ENCODE peak calls at places on chromosomes 13 and 19, in ten cellular contexts. X is stomach; P is breast epithelium; A is CD8-positive, alpha-beta T cell; R is mesothelial cell of epicardium; E is A549; F is hepatocyte; N is suprapubic skin; K is mammary epithelial cell; H is choroid plexus epithelial cell. L is an unnamed sample.

GRCh38 chr19:2321565-2322283 is 6.7 kb downstream of the LSM7 start:
- DNase-seq in X (no peak), A (no peak), R (no peak), N (no peak), P (no peak), H (no peak), K (no peak), E (no peak), F (no peak), L (no peak)

GRCh38 chr13:31437975-31438374 is 238.2 kb downstream of the B3GLCT start:
- DNase-seq in H (no peak), A (no peak), E (no peak), R (no peak), P (no peak), N (no peak), X (no peak), F (no peak), K (peak; percentile 9), L (no peak)

GRCh38 chr13:83752141-83752540 is 130.1 kb downstream of the SLITRK1 start:
- DNase-seq in K (peak; percentile 25), E (peak; percentile 11), N (no peak), R (no peak), P (no peak), X (no peak), A (no peak), F (no peak), H (peak; percentile 80), L (no peak)

GRCh38 chr19:49161987-49162386 is 4.4 kb downstream of the TRPM4 start:
- DNase-seq in P (no peak), R (no peak), X (no peak), F (no peak), K (peak; percentile 23), H (peak; percentile 36), A (no peak), E (no peak), N (no peak), L (no peak)

GRCh38 chr19:42508892-42509444 is 19.3 kb downstream of the CEACAM1 start:
- DNase-seq in N (no peak), P (no peak), R (no peak), A (no peak), X (no peak), F (no peak), E (no peak), H (no peak), K (no peak), L (no peak)

GRCh38 chr19:6667114-6667627 is 2.8 kb downstream of the TNFSF14 start:
- DNase-seq in P (no peak), K (no peak), R (no peak), F (no peak), N (no peak), H (no peak), A (peak; percentile 15), X (no peak), E (no peak), L (no peak)

GRCh38 chr13:42394361-42395065 is 122.6 kb downstream of the AKAP11 start:
- DNase-seq in K (no peak), X (no peak), F (no peak), N (no peak), P (no peak), H (no peak), A (no peak), R (no peak), E (no peak), L (no peak)

GRCh38 chr13:41065098-41065497 is 3.8 kb downstream of the WBP4 start:
- DNase-seq in H (peak; percentile 91), P (no peak), N (no peak), R (no peak), K (no peak), A (no peak), E (no peak), X (no peak), F (peak; percentile 22), L (no peak)

GRCh38 chr13:61954092-61954491 is 538.4 kb upstream of the PCDH20 start:
- DNase-seq in R (no peak), X (no peak), A (no peak), E (peak; percentile 20), N (no peak), K (no peak), H (peak; percentile 40), P (no peak), F (peak; percentile 19), L (no peak)

DNA sequence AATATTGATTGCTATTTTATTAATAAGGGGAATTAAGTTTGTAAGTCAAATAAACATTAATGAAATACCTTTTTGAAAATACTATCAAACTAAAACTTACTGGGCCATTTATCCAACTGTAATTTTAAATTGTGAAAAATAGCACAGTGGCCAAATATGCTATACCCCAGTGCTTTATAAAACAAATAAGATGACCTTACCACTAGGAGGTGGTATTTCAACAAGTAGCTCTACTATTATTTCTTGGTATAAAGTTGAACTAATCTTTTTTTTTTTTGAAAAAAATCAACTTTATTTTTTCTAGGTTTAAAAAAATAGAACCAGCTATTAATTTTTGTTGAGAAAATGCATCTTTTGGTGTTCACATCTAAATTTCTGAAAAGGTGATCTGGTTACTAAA is 14.7 kb downstream of the LACC1 start:
- DNase-seq in F (no peak), X (no peak), E (no peak), P (no peak), R (no peak), H (peak; percentile 44), K (no peak), N (no peak), A (no peak), L (no peak)
- TF ChIP-seq CTCF in F (peak; percentile 24), X (no peak), E (peak; percentile 20), P (no peak), R (no peak), H (peak; percentile 42), K (peak; percentile 31), N (no peak), A (peak; percentile 35), L (no peak)

GRCh38 chr19:21269813-21270212 is 59.4 kb downstream of the ZNF708 start:
- DNase-seq in X (no peak), H (no peak), F (no peak), K (no peak), A (no peak), N (no peak), E (peak; percentile 8), R (no peak), P (no peak), L (no peak)

GRCh38 chr19:21264891-21265290 is 64.3 kb downstream of the ZNF708 start:
- DNase-seq in F (no peak), R (no peak), N (no peak), E (no peak), X (no peak), K (no peak), H (no peak), P (no peak), A (no peak), L (no peak)

GRCh38 chr19:21260164-21260847 is 68.9 kb downstream of the ZNF708 start:
- DNase-seq in P (no peak), N (no peak), X (no peak), F (no peak), A (no peak), E (no peak), K (no peak), H (no peak), R (no peak), L (no peak)

GRCh38 chr19:21264416-21264815 is 64.8 kb downstream of the ZNF708 start:
- DNase-seq in H (no peak), A (no peak), N (no peak), X (no peak), K (no peak), F (no peak), R (no peak), E (no peak), P (no peak), L (no peak)
- TF ChIP-seq CTCF in H (no peak), A (no peak), N (no peak), X (no peak), K (no peak), F (no peak), R (no peak), E (no peak), P (no peak), L (no peak)

GRCh38 chr13:37680137-37680536 is 81.6 kb upstream of the POSTN start:
- DNase-seq in K (no peak), H (no peak), P (no peak), A (no peak), N (no peak), E (no peak), F (no peak), R (no peak), X (no peak), L (no peak)

GRCh38 chr13:37686501-37686900 is 87.9 kb upstream of the POSTN start:
- DNase-seq in H (no peak), E (no peak), X (no peak), P (no peak), R (no peak), K (no peak), F (no peak), N (no peak), A (no peak), L (no peak)

GRCh38 chr13:37682496-37682895 is 83.9 kb upstream of the POSTN start:
- DNase-seq in P (no peak), F (no peak), H (no peak), K (no peak), N (no peak), A (no peak), R (no peak), X (no peak), E (no peak), L (no peak)

GRCh38 chr13:37681295-37682032 is 82.9 kb upstream of the POSTN start:
- DNase-seq in A (no peak), E (no peak), P (no peak), H (peak; percentile 96), R (no peak), F (no peak), X (no peak), N (no peak), K (no peak), L (no peak)

GRCh38 chr13:37685206-37685605 is 86.6 kb upstream of the POSTN start:
- DNase-seq in H (no peak), E (no peak), R (no peak), A (no peak), X (no peak), N (no peak), K (no peak), P (no peak), F (no peak), L (no peak)
- TF ChIP-seq CTCF in H (no peak), E (no peak), R (no peak), A (no peak), X (no peak), N (no peak), K (no peak), P (no peak), F (no peak), L (no peak)

GRCh38 chr13:39302855-39303254 is 264.6 kb downstream of the NHLRC3 start:
- DNase-seq in K (no peak), F (no peak), N (no peak), E (no peak), R (no peak), X (no peak), A (no peak), H (no peak), P (no peak), L (no peak)

GRCh38 chr13:39310961-39311360 is 272.7 kb downstream of the NHLRC3 start:
- DNase-seq in H (no peak), R (no peak), A (no peak), P (no peak), X (no peak), N (no peak), K (no peak), F (no peak), E (no peak), L (no peak)

GRCh38 chr13:39311619-39312018 is 273.4 kb downstream of the NHLRC3 start:
- DNase-seq in H (peak; percentile 28), N (no peak), A (no peak), P (no peak), F (no peak), K (no peak), E (no peak), R (no peak), X (no peak), L (no peak)

GRCh38 chr13:39306639-39307589 is 268.7 kb downstream of the NHLRC3 start:
- DNase-seq in E (no peak), N (no peak), F (no peak), P (no peak), R (no peak), H (no peak), X (no peak), K (no peak), A (no peak), L (peak; percentile 59)
- TF ChIP-seq CTCF in E (no peak), N (no peak), F (no peak), P (no peak), R (no peak), H (no peak), X (no peak), K (no peak), A (no peak), L (no peak)